ENCODE peak calls at places on chromosomes 1 and 21, in seven cellular contexts. One of them, this sample, is unnamed.
A peak's percentile ranks its signal among the peaks of the same experiment; 100 is the strongest.

GRCh38 chr1:178389441-178389840 is 107.3 kb downstream of the CLEC20A start:
- DNase-seq in heart right ventricle: no peak
- DNase-seq in A549: no peak
- DNase-seq in cardiac muscle cell: no peak
- DNase-seq in right cardiac atrium: no peak
- DNase-seq in OCI-LY7: no peak
- DNase-seq in pancreas: no peak
- DNase-seq in this sample: no peak

GRCh38 chr1:112460672-112461071 is 48.1 kb upstream of the WNT2B start:
- DNase-seq in heart right ventricle: no peak
- DNase-seq in A549: no peak
- DNase-seq in cardiac muscle cell: peak; percentile 28
- DNase-seq in right cardiac atrium: no peak
- DNase-seq in OCI-LY7: no peak
- DNase-seq in pancreas: no peak
- DNase-seq in this sample: no peak

GRCh38 chr1:48687271-48688045 is 89.2 kb downstream of the BEND5 start:
- DNase-seq in heart right ventricle: no peak
- DNase-seq in A549: no peak
- DNase-seq in cardiac muscle cell: no peak
- DNase-seq in right cardiac atrium: no peak
- DNase-seq in OCI-LY7: no peak
- DNase-seq in pancreas: no peak
- DNase-seq in this sample: no peak

GRCh38 chr1:113868387-113869083 is 3.0 kb downstream of the PTPN22 start:
- DNase-seq in heart right ventricle: no peak
- DNase-seq in A549: no peak
- DNase-seq in cardiac muscle cell: no peak
- DNase-seq in right cardiac atrium: no peak
- DNase-seq in OCI-LY7: no peak
- DNase-seq in pancreas: no peak
- DNase-seq in this sample: no peak

GRCh38 chr21:36021251-36021837 is 39.0 kb downstream of the SETD4 start:
- DNase-seq in heart right ventricle: no peak
- DNase-seq in A549: no peak
- DNase-seq in cardiac muscle cell: no peak
- DNase-seq in right cardiac atrium: no peak
- DNase-seq in OCI-LY7: no peak
- DNase-seq in pancreas: no peak
- DNase-seq in this sample: no peak

GRCh38 chr1:97919568-97920261 is 1.1 kb downstream of the DPYD start:
- DNase-seq in heart right ventricle: no peak
- DNase-seq in A549: no peak
- DNase-seq in cardiac muscle cell: no peak
- DNase-seq in right cardiac atrium: no peak
- DNase-seq in OCI-LY7: peak; percentile 2
- DNase-seq in pancreas: no peak
- DNase-seq in this sample: no peak

GRCh38 chr1:165871311-165872067 is 44.1 kb downstream of the UCK2 start:
- DNase-seq in heart right ventricle: peak; percentile 27
- DNase-seq in A549: peak; percentile 42
- DNase-seq in cardiac muscle cell: no peak
- DNase-seq in right cardiac atrium: no peak
- DNase-seq in OCI-LY7: peak; percentile 84
- DNase-seq in pancreas: no peak
- DNase-seq in this sample: no peak

GRCh38 chr1:43978551-43979260 is at the start of gene B4GALT2:
- DNase-seq in heart right ventricle: peak; percentile 55
- DNase-seq in A549: no peak
- DNase-seq in cardiac muscle cell: peak; percentile 46
- DNase-seq in right cardiac atrium: peak; percentile 57
- DNase-seq in OCI-LY7: no peak
- DNase-seq in pancreas: peak; percentile 63
- DNase-seq in this sample: no peak

GRCh38 chr1:155226188-155226909 is 17.9 kb downstream of the MTX1 start:
- DNase-seq in heart right ventricle: peak; percentile 69
- DNase-seq in A549: peak; percentile 77
- DNase-seq in cardiac muscle cell: peak; percentile 74
- DNase-seq in right cardiac atrium: peak; percentile 76
- DNase-seq in OCI-LY7: peak; percentile 90
- DNase-seq in pancreas: peak; percentile 51
- DNase-seq in this sample: peak; percentile 97

GRCh38 chr1:226329237-226329636 is 20.3 kb upstream of the LIN9 start:
- DNase-seq in heart right ventricle: no peak
- DNase-seq in A549: no peak
- DNase-seq in cardiac muscle cell: no peak
- DNase-seq in right cardiac atrium: no peak
- DNase-seq in OCI-LY7: no peak
- DNase-seq in pancreas: no peak
- DNase-seq in this sample: no peak

GRCh38 chr1:226325178-226325577 is 16.2 kb upstream of the LIN9 start:
- DNase-seq in heart right ventricle: no peak
- DNase-seq in A549: peak; percentile 48
- DNase-seq in cardiac muscle cell: no peak
- DNase-seq in right cardiac atrium: no peak
- DNase-seq in OCI-LY7: no peak
- DNase-seq in pancreas: no peak
- DNase-seq in this sample: no peak

GRCh38 chr1:226322986-226323385 is 14.0 kb upstream of the LIN9 start:
- DNase-seq in heart right ventricle: no peak
- DNase-seq in A549: no peak
- DNase-seq in cardiac muscle cell: no peak
- DNase-seq in right cardiac atrium: no peak
- DNase-seq in OCI-LY7: no peak
- DNase-seq in pancreas: no peak
- DNase-seq in this sample: no peak

GRCh38 chr1:226320930-226321329 is 12.0 kb upstream of the LIN9 start:
- DNase-seq in heart right ventricle: no peak
- DNase-seq in A549: peak; percentile 23
- DNase-seq in cardiac muscle cell: no peak
- DNase-seq in right cardiac atrium: no peak
- DNase-seq in OCI-LY7: no peak
- DNase-seq in pancreas: no peak
- DNase-seq in this sample: no peak

DNA sequence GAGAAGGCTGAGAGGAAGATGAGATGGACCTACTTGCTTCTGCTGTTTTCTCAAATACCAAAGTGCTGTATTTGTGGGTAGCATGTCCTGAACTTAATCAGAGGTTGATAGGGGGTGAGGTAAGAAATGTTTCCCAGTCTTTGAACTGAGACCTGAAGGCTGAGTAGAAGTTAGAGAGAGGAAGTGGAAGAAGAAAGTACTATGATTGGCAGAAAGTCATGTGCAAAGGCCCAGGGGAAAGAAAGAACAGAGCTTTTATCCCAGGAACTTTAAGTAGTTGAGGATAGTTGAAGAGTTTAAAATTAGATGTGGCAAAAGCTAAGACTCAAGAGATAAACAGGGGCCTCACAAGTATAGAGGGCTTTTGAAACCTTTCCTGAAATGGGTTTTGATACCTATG is 15.5 kb upstream of the LIN9 start:
- DNase-seq in heart right ventricle: no peak
- DNase-seq in A549: no peak
- DNase-seq in cardiac muscle cell: no peak
- DNase-seq in right cardiac atrium: no peak
- DNase-seq in OCI-LY7: no peak
- DNase-seq in pancreas: no peak
- DNase-seq in this sample: no peak
- H3K4me1 ChIP-seq in heart right ventricle: no peaks in the 10 kb centered on the region
- H3K4me1 ChIP-seq in A549: peaks cover 11% of the 10 kb centered on the region
- H3K4me1 ChIP-seq in cardiac muscle cell: no peaks in the 10 kb centered on the region
- H3K4me1 ChIP-seq in right cardiac atrium: no peaks in the 10 kb centered on the region
- H3K4me1 ChIP-seq in OCI-LY7: no peaks in the 10 kb centered on the region
- H3K4me1 ChIP-seq in pancreas: no peaks in the 10 kb centered on the region
- H3K4me1 ChIP-seq in this sample: no peaks in the 10 kb centered on the region

GRCh38 chr1:211576717-211577116 is 2.2 kb downstream of the SLC30A1 start:
- DNase-seq in heart right ventricle: no peak
- DNase-seq in A549: no peak
- DNase-seq in cardiac muscle cell: no peak
- DNase-seq in right cardiac atrium: no peak
- DNase-seq in OCI-LY7: no peak
- DNase-seq in pancreas: no peak
- DNase-seq in this sample: no peak
- H3K4me1 ChIP-seq in heart right ventricle: peaks cover 68% of the 10 kb centered on the region
- H3K4me1 ChIP-seq in A549: peaks cover 43% of the 10 kb centered on the region
- H3K4me1 ChIP-seq in cardiac muscle cell: peaks cover 12% of the 10 kb centered on the region
- H3K4me1 ChIP-seq in right cardiac atrium: peaks cover 4% of the 10 kb centered on the region
- H3K4me1 ChIP-seq in OCI-LY7: peaks cover 29% of the 10 kb centered on the region
- H3K4me1 ChIP-seq in pancreas: peaks cover 26% of the 10 kb centered on the region
- H3K4me1 ChIP-seq in this sample: peaks cover 69% of the 10 kb centered on the region

GRCh38 chr1:82783025-82783424 is 982.3 kb downstream of the ADGRL2 start:
- DNase-seq in heart right ventricle: no peak
- DNase-seq in A549: no peak
- DNase-seq in cardiac muscle cell: no peak
- DNase-seq in right cardiac atrium: no peak
- DNase-seq in OCI-LY7: no peak
- DNase-seq in pancreas: no peak
- DNase-seq in this sample: no peak

GRCh38 chr1:82788038-82788437 is 987.3 kb downstream of the ADGRL2 start:
- DNase-seq in heart right ventricle: no peak
- DNase-seq in A549: no peak
- DNase-seq in cardiac muscle cell: no peak
- DNase-seq in right cardiac atrium: no peak
- DNase-seq in OCI-LY7: no peak
- DNase-seq in pancreas: no peak
- DNase-seq in this sample: no peak

GRCh38 chr1:82777240-82777639 is 976.5 kb downstream of the ADGRL2 start:
- DNase-seq in heart right ventricle: no peak
- DNase-seq in A549: no peak
- DNase-seq in cardiac muscle cell: no peak
- DNase-seq in right cardiac atrium: no peak
- DNase-seq in OCI-LY7: no peak
- DNase-seq in pancreas: no peak
- DNase-seq in this sample: no peak

GRCh38 chr1:82778612-82779011 is 977.9 kb downstream of the ADGRL2 start:
- DNase-seq in heart right ventricle: no peak
- DNase-seq in A549: peak; percentile 16
- DNase-seq in cardiac muscle cell: peak; percentile 7
- DNase-seq in right cardiac atrium: no peak
- DNase-seq in OCI-LY7: no peak
- DNase-seq in pancreas: no peak
- DNase-seq in this sample: no peak

DNA sequence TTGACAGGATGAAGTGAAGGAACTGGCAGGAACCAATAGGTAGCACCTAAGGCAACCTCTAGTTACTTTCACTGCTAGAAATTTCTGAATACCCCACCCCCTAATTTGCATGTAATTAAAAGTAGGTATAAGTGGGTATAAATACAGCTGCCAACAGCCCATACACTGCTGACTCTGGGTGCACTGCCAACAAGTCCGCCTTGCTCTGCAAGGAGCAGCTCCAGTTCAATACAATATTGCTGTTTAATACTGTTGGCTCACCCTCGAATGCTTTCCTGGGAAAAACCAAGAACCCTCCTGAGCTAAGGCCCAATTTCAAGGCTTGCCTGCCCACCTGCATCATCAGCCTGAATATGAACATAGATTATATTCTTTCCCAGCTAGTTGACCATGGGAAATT is 981.9 kb downstream of the ADGRL2 start:
- DNase-seq in heart right ventricle: no peak
- DNase-seq in A549: no peak
- DNase-seq in cardiac muscle cell: no peak
- DNase-seq in right cardiac atrium: no peak
- DNase-seq in OCI-LY7: no peak
- DNase-seq in pancreas: no peak
- DNase-seq in this sample: no peak
- H3K4me1 ChIP-seq in heart right ventricle: peaks cover 2% of the 10 kb centered on the region
- H3K4me1 ChIP-seq in A549: no peaks in the 10 kb centered on the region
- H3K4me1 ChIP-seq in cardiac muscle cell: no peaks in the 10 kb centered on the region
- H3K4me1 ChIP-seq in right cardiac atrium: no peaks in the 10 kb centered on the region
- H3K4me1 ChIP-seq in OCI-LY7: no peaks in the 10 kb centered on the region
- H3K4me1 ChIP-seq in pancreas: no peaks in the 10 kb centered on the region
- H3K4me1 ChIP-seq in this sample: no peaks in the 10 kb centered on the region

GRCh38 chr1:92970990-92971689 is 9.9 kb upstream of the DIPK1A start:
- DNase-seq in heart right ventricle: no peak
- DNase-seq in A549: no peak
- DNase-seq in cardiac muscle cell: peak; percentile 80
- DNase-seq in right cardiac atrium: no peak
- DNase-seq in OCI-LY7: no peak
- DNase-seq in pancreas: no peak
- DNase-seq in this sample: no peak

GRCh38 chr1:92965003-92965402 is 3.7 kb upstream of the DIPK1A start:
- DNase-seq in heart right ventricle: no peak
- DNase-seq in A549: no peak
- DNase-seq in cardiac muscle cell: no peak
- DNase-seq in right cardiac atrium: no peak
- DNase-seq in OCI-LY7: peak; percentile 70
- DNase-seq in pancreas: no peak
- DNase-seq in this sample: no peak

GRCh38 chr1:92972413-92973129 is 11.3 kb upstream of the DIPK1A start:
- DNase-seq in heart right ventricle: no peak
- DNase-seq in A549: no peak
- DNase-seq in cardiac muscle cell: no peak
- DNase-seq in right cardiac atrium: no peak
- DNase-seq in OCI-LY7: no peak
- DNase-seq in pancreas: no peak
- DNase-seq in this sample: no peak

GRCh38 chr1:92969517-92969916 is 8.3 kb upstream of the DIPK1A start:
- DNase-seq in heart right ventricle: no peak
- DNase-seq in A549: no peak
- DNase-seq in cardiac muscle cell: no peak
- DNase-seq in right cardiac atrium: no peak
- DNase-seq in OCI-LY7: no peak
- DNase-seq in pancreas: no peak
- DNase-seq in this sample: no peak

GRCh38 chr1:92968138-92969032 is 7.1 kb upstream of the DIPK1A start:
- DNase-seq in heart right ventricle: no peak
- DNase-seq in A549: no peak
- DNase-seq in cardiac muscle cell: no peak
- DNase-seq in right cardiac atrium: no peak
- DNase-seq in OCI-LY7: peak; percentile 63
- DNase-seq in pancreas: no peak
- DNase-seq in this sample: no peak
- H3K4me1 ChIP-seq in heart right ventricle: peaks cover 25% of the 10 kb centered on the region
- H3K4me1 ChIP-seq in A549: peaks cover 5% of the 10 kb centered on the region
- H3K4me1 ChIP-seq in cardiac muscle cell: peaks cover 34% of the 10 kb centered on the region
- H3K4me1 ChIP-seq in right cardiac atrium: peaks cover 4% of the 10 kb centered on the region
- H3K4me1 ChIP-seq in OCI-LY7: peaks cover 92% of the 10 kb centered on the region
- H3K4me1 ChIP-seq in pancreas: no peaks in the 10 kb centered on the region
- H3K4me1 ChIP-seq in this sample: no peaks in the 10 kb centered on the region

DNA sequence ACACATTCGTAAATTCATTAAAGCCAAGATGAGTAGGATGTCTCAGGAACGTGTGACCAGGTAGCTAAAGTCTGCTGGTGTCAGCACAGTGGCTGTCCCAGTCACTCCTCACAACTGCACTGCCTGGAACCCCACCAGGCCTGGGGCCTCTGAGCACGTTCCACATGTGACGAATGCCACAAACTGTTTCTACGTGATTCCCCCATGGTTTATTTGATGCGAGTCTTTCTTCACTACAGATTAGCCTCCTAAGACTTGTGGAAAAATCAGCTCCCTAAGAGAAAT is 33.2 kb downstream of the PRDM15 start:
- DNase-seq in heart right ventricle: no peak
- DNase-seq in A549: no peak
- DNase-seq in cardiac muscle cell: no peak
- DNase-seq in right cardiac atrium: no peak
- DNase-seq in OCI-LY7: no peak
- DNase-seq in pancreas: no peak
- DNase-seq in this sample: no peak
- H3K4me1 ChIP-seq in heart right ventricle: no peaks in the 10 kb centered on the region
- H3K4me1 ChIP-seq in A549: peaks cover 9% of the 10 kb centered on the region
- H3K4me1 ChIP-seq in cardiac muscle cell: peaks cover 12% of the 10 kb centered on the region
- H3K4me1 ChIP-seq in right cardiac atrium: no peaks in the 10 kb centered on the region
- H3K4me1 ChIP-seq in OCI-LY7: peaks cover 25% of the 10 kb centered on the region
- H3K4me1 ChIP-seq in pancreas: no peaks in the 10 kb centered on the region
- H3K4me1 ChIP-seq in this sample: no peaks in the 10 kb centered on the region